ENCODE peak calls at places on chromosomes 12 and 14, in eight cellular contexts. C is psoas muscle, U is substantia nigra, X is left lung, P is GM23338, N is mesendoderm, S is fibroblast of lung, M is neural progenitor cell. B is an unnamed sample.

GRCh38 chr12:57158665-57159064 is 11.2 kb upstream of the LRP1-AS start:
- DNase-seq in X (no peak), P (no peak), M (no peak), N (no peak), S (no peak), C (no peak), U (no peak), B (no peak)

GRCh38 chr12:64450711-64451486 is 1.0 kb upstream of the TBK1 start:
- DNase-seq in X (no peak), P (peak; percentile 57), M (peak; percentile 93), C (no peak), N (peak; percentile 81), S (peak; percentile 21), U (no peak), B (no peak)

GRCh38 chr14:104218361-104219180 is 80.2 kb downstream of the KIF26A start:
- DNase-seq in S (no peak), M (no peak), N (no peak), U (no peak), X (peak; percentile 72), C (peak; percentile 35), P (no peak), B (no peak)

GRCh38 chr14:101074124-101075024 is 170.9 kb upstream of the RTL1 start:
- DNase-seq in C (no peak), X (peak; percentile 54), M (no peak), U (no peak), P (no peak), N (no peak), S (no peak), B (no peak)

GRCh38 chr14:45893127-45893526 is 640.1 kb upstream of the MIS18BP1 start:
- DNase-seq in P (no peak), C (no peak), X (no peak), U (no peak), S (no peak), M (no peak), N (no peak), B (no peak)

GRCh38 chr12:47825239-47825639 is 5.5 kb upstream of the HDAC7 start:
- DNase-seq in M (no peak), X (peak; percentile 77), N (no peak), U (no peak), S (no peak), P (peak; percentile 34), C (peak; percentile 80), B (no peak)

GRCh38 chr12:2335109-2335508 is 282.3 kb downstream of the CACNA1C start:
- DNase-seq in M (no peak), P (no peak), S (peak; percentile 25), U (no peak), N (no peak), C (no peak), X (no peak), B (no peak)

GRCh38 chr12:110135806-110136205 is 11.6 kb downstream of the IFT81 start:
- DNase-seq in U (no peak), C (no peak), N (no peak), X (no peak), S (no peak), M (no peak), P (no peak), B (no peak)

GRCh38 chr12:117035287-117035686 is 63.9 kb downstream of the TESC start:
- DNase-seq in C (no peak), N (peak; percentile 30), M (no peak), X (no peak), S (no peak), P (peak; percentile 50), U (no peak), B (no peak)

GRCh38 chr12:124694250-124694649 is 126.8 kb upstream of the NCOR2 start:
- DNase-seq in M (no peak), S (no peak), P (no peak), C (no peak), U (no peak), X (no peak), N (no peak), B (no peak)

DNA sequence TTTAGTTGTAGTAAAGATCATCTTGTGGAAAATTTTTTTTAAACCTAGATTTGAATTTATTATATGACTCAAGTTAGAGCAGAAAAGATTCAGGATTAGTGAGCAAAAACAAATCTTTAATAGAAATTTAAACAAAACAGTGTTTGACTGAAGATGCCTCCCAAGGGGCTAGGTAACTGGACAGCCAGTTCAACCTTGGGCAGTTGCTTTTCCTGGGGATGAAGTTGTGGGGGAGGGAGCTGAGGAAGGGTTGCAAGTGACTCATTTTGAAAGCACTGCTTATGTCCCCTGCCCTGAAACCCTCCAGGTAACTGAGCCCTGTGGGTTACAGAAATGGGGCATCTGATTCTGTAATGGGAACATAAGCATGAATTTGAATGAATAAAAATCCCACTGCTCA is 13.1 kb downstream of the CFAP54 start:
- DNase-seq in C (no peak), M (no peak), S (no peak), X (no peak), P (peak; percentile 21), N (peak; percentile 34), U (no peak), B (no peak)
- H3K27ac ChIP-seq in C (peak overlapping the region; percentile 27), M (no peak overlapping the region), S (no peak overlapping the region), X (peak overlapping the region; percentile 84), P (no peak overlapping the region), N (no peak overlapping the region), U (no peak overlapping the region), B (no peak overlapping the region)

GRCh38 chr12:712172-712863 is 40.1 kb upstream of the WNK1 start:
- DNase-seq in P (no peak), U (no peak), M (no peak), S (peak; percentile 40), C (no peak), X (no peak), N (peak; percentile 31), B (no peak)
- H3K27ac ChIP-seq in P (no peak overlapping the region), U (peak overlapping the region; percentile 46), M (no peak overlapping the region), S (no peak overlapping the region), C (peak overlapping the region; percentile 25), X (no peak overlapping the region), N (no peak overlapping the region), B (peak overlapping the region; percentile 63)

DNA sequence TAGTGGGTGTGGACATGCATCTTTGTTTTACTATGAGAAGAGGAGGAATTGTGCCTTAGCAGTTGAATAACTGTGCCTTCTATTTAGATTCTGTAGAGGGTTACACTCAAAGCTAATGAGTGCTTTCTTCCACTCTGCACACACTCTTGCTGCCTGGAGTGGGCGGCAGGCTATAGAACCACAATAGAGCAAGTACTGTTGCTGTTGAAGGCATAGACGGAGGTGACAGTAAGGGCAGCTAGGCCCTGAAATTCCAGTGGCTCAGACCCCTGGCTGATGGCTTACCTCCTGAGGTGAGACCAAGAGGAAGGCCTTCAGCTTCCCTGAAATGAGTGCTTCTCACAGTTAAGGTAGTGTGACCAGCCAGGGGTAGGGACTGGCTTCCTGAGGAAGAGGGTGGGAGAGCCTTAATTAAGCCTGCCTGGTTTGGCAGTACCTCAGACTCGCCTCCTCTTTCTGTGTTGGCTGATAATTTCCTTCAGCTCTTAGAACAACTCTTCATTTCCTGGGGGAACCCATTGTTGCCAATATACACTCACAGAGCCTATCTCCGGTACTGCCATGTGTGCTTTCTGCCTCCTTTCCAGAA is 24.7 kb downstream of the SUSD6 start:
- DNase-seq in S (no peak), U (no peak), P (no peak), C (no peak), M (no peak), N (no peak), X (no peak), B (no peak)
- H3K27ac ChIP-seq in S (no peak overlapping the region), U (peak overlapping the region; percentile 18), P (no peak overlapping the region), C (peak overlapping the region; percentile 18), M (no peak overlapping the region), N (peak overlapping the region; percentile 3), X (peak overlapping the region; percentile 74), B (no peak overlapping the region)

GRCh38 chr14:48725001-48725734 is 861.0 kb downstream of the RPS29 start:
- DNase-seq in X (no peak), C (no peak), M (peak; percentile 11), U (no peak), P (no peak), N (no peak), S (peak; percentile 85), B (no peak)

GRCh38 chr14:48726080-48726642 is 860.0 kb downstream of the RPS29 start:
- DNase-seq in X (no peak), M (no peak), C (no peak), P (no peak), U (no peak), N (no peak), S (peak; percentile 84), B (no peak)

GRCh38 chr14:48723841-48724495 is 862.2 kb downstream of the RPS29 start:
- DNase-seq in U (no peak), X (no peak), N (peak; percentile 23), C (no peak), P (no peak), M (no peak), S (peak; percentile 59), B (no peak)
- H3K27ac ChIP-seq in U (no peak overlapping the region), X (no peak overlapping the region), N (no peak overlapping the region), C (no peak overlapping the region), P (no peak overlapping the region), M (no peak overlapping the region), S (peak overlapping the region; percentile 41), B (no peak overlapping the region)

GRCh38 chr12:96520767-96521166 is 31.4 kb downstream of the CFAP54 start:
- DNase-seq in S (peak; percentile 29), M (no peak), P (no peak), U (no peak), N (no peak), X (no peak), C (no peak), B (no peak)
- H3K27ac ChIP-seq in S (no peak overlapping the region), M (no peak overlapping the region), P (no peak overlapping the region), U (no peak overlapping the region), N (no peak overlapping the region), X (no peak overlapping the region), C (no peak overlapping the region), B (no peak overlapping the region)

DNA sequence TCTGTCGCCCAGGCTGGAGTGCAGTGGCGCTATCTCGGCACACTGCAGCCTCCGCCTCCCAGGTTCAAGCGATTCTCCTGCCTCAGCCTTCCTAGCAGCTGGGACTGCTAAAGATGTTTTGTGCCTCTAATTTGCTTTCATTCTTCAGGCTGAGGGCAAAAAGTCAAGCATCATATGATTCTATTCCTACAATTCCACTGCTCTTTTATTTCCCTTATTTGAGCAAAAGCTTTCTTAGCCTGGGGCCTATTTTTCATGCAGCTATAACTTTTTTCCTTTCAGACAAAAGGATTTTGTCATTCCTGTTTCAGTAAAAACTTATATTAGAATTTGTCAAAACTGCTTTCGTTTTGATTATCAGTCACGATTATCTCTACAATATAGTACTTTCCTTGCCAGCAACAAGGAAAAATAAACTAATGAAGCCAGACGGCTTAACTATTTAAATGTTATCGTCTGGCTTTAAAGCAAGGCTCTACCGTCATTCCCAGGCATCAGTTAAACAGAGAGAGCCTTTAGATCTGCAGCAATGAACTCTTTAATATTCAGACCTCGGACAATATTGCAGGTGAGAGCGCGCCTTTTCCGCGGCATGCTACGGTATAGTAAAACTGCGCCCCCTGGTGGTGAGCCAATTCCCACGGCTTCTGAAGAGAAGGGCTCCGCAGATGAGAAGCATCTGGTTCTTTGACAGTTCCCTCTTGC is 1.4 kb upstream of the SLC2A13 start:
- DNase-seq in M (peak; percentile 90), P (peak; percentile 96), U (peak; percentile 12), S (peak; percentile 58), C (peak; percentile 90), N (peak; percentile 76), X (peak; percentile 94), B (peak; percentile 61)
- H3K27ac ChIP-seq in M (no peak overlapping the region), P (no peak overlapping the region), U (no peak overlapping the region), S (no peak overlapping the region), C (peak overlapping the region; percentile 78), N (no peak overlapping the region), X (peak overlapping the region; percentile 34), B (no peak overlapping the region)